ENCODE peak calls at places on chromosome 11, in four cellular contexts. Q is endothelial cell of umbilical vein, I is K562, Y is HCT116. D is an unnamed sample. For H3K36me3, the result is how much of the 10 kb centered on the place peaks cover.

GRCh38 chr11:107780136-107780535 is 68.3 kb upstream of the SLN start:
- DNase-seq in Y (no peak), Q (no peak), I (no peak), D (no peak)

GRCh38 chr11:37110383-37110782 is 512.3 kb upstream of the RAG2 start:
- DNase-seq in Y (no peak), I (no peak), Q (no peak), D (peak)

GRCh38 chr11:44275241-44275640 is 34.7 kb downstream of the ALX4 start:
- DNase-seq in Q (no peak), I (no peak), Y (no peak), D (no peak)

GRCh38 chr11:123351375-123351774 is 78.7 kb upstream of the GRAMD1B start:
- DNase-seq in I (no peak), Y (no peak), Q (no peak), D (no peak)

GRCh38 chr11:673866-674265 is 21.2 kb downstream of the DEAF1 start:
- DNase-seq in I (no peak), Q (no peak), Y (no peak), D (no peak)

GRCh38 chr11:8263109-8263768 is 439 bp downstream of the LMO1 start:
- DNase-seq in Q (no peak), I (no peak), Y (no peak), D (no peak)

GRCh38 chr11:71237853-71238252 is 14.5 kb downstream of the SHANK2 start:
- DNase-seq in Q (no peak), I (no peak), Y (no peak), D (no peak)

GRCh38 chr11:85961930-85962363 is 106.8 kb downstream of the CCDC83 start:
- DNase-seq in I (no peak), Y (no peak), Q (peak), D (no peak)

GRCh38 chr11:45180158-45180887 is 33.9 kb downstream of the PRDM11 start:
- DNase-seq in Q (peak), Y (peak), I (no peak), D (no peak)

GRCh38 chr11:18384157-18384641 is 10.2 kb upstream of the LDHA start:
- DNase-seq in Y (no peak), I (peak), Q (peak), D (no peak)

GRCh38 chr11:69328231-69328630 is 34.3 kb downstream of the MYEOV start:
- DNase-seq in I (no peak), Y (no peak), Q (no peak), D (no peak)

GRCh38 chr11:111120221-111120620 is 125.3 kb upstream of the POU2AF2 start:
- DNase-seq in Q (no peak), Y (no peak), I (no peak), D (no peak)

GRCh38 chr11:20762980-20763379 is 93.6 kb downstream of the NELL1 start:
- DNase-seq in Y (no peak), Q (no peak), I (no peak), D (no peak)

GRCh38 chr11:83349371-83349770 is 63.2 kb upstream of the CCDC90B start:
- DNase-seq in Q (no peak), I (no peak), Y (no peak), D (no peak)

GRCh38 chr11:78796956-78797355 is 222.3 kb upstream of the NARS2 start:
- DNase-seq in I (no peak), Y (no peak), Q (peak), D (no peak)

GRCh38 chr11:61923166-61924015 is 6.0 kb upstream of the RAB3IL1 start:
- DNase-seq in Q (no peak), Y (no peak), I (peak), D (no peak)

GRCh38 chr11:82823635-82824614 is 76.3 kb downstream of the PRCP start:
- DNase-seq in Y (no peak), Q (peak), I (no peak), D (no peak)

GRCh38 chr11:133955945-133956421 is 785 bp downstream of the IGSF9B start:
- DNase-seq in Q (no peak), Y (no peak), I (no peak), D (no peak)

GRCh38 chr11:59776210-59777066 is 21.3 kb downstream of the STX3 start:
- DNase-seq in Q (peak), I (peak), Y (peak), D (no peak)

GRCh38 chr11:1049911-1050580 is 13.5 kb upstream of the MUC6 start:
- DNase-seq in Y (no peak), Q (no peak), I (no peak), D (no peak)

GRCh38 chr11:11155962-11156815 is 196.9 kb downstream of the CSNK2A3 start:
- DNase-seq in Q (no peak), I (peak), Y (peak), D (no peak)

GRCh38 chr11:19763315-19763714 is 50.7 kb downstream of the NAV2 start:
- DNase-seq in I (no peak), Q (peak), Y (no peak), D (no peak)

DNA sequence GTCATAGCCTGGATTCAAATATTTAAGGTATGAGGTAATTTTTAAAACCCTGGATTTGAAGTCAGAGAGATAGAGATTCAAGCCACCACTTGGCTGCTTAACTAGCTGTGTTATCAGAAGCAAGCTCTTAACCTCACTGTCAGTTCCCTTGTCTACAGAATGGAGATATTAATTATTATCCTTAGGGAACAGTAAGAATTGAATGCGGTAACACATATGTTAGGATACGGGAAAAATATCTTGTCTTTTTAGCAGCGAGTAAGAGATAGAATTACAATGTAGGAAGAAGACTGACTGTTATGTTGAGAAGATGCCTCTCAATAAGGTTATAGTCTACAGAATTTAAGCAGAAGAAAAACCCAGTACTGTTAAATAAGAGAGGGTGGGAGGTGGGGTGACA is 90.0 kb upstream of the KCNA4 start:
- DNase-seq in Q (no peak), I (no peak), Y (no peak), D (no peak)
- TF ChIP-seq POLR2AphosphoS5 in Q (no peak), I (no peak), Y (no peak), D (no peak)

DNA sequence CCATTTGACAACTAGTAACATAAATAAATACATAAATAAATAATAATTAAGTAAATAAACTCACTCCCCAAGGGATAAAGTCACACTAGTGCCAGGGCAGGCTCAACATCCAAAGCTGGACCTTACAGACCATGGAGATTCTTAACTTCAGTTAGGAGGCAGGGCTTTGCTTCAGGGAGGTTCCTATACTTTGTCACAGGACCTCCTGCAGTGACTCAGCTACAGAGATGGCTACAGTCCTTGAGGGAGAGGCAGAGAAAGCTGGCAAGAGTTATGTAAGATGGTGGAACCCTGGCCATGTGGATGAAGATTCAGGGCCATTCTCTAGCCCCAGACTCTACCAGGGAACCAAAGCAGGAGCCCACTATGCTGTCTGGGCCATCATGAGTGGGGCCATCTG is 74.1 kb upstream of the CADM1 start:
- DNase-seq in I (no peak), Y (no peak), Q (no peak), D (no peak)
- H3K36me3 ChIP-seq in I (under half), Y (under half), Q (under half), D (under half)

GRCh38 chr11:35943294-35943693 is 568 bp upstream of the LDLRAD3 start:
- DNase-seq in I (no peak), Q (no peak), Y (no peak), D (no peak)
- TF ChIP-seq EZH2 in I (no peak), Q (no peak), Y (no peak), D (no peak)

GRCh38 chr11:94107363-94107762 is 21.3 kb upstream of the PANX1 start:
- DNase-seq in Q (no peak), I (no peak), Y (no peak), D (no peak)

GRCh38 chr11:94106699-94107098 is 21.9 kb upstream of the PANX1 start:
- DNase-seq in I (no peak), Y (no peak), Q (no peak), D (no peak)

GRCh38 chr11:94112182-94112960 is 16.3 kb upstream of the PANX1 start:
- DNase-seq in I (no peak), Y (no peak), Q (no peak), D (no peak)

GRCh38 chr11:94111241-94111640 is 17.4 kb upstream of the PANX1 start:
- DNase-seq in Q (no peak), Y (no peak), I (no peak), D (no peak)

DNA sequence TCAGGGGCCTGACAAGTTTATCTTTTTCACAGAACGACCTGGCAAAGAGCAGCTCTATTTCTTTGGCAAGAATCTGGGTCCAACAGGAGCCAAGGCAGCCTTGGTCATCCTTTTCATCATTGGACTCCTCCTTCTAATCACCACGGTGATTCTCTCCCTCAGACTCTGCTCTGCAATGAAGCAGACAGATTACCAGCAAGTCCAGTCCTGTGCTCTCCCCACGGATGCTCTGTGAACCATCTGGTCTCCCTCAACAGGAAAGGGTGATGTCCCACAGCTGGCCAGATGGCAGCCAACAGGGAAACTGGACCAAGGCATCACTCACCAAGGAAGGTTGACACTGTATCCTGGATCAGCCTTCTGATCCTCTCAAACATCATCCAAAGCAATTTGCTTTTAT is 17.0 kb upstream of the PANX1 start:
- DNase-seq in Y (no peak), Q (no peak), I (no peak), D (no peak)
- TF ChIP-seq POLR2AphosphoS5 in Y (no peak), Q (no peak), I (no peak), D (no peak)

DNA sequence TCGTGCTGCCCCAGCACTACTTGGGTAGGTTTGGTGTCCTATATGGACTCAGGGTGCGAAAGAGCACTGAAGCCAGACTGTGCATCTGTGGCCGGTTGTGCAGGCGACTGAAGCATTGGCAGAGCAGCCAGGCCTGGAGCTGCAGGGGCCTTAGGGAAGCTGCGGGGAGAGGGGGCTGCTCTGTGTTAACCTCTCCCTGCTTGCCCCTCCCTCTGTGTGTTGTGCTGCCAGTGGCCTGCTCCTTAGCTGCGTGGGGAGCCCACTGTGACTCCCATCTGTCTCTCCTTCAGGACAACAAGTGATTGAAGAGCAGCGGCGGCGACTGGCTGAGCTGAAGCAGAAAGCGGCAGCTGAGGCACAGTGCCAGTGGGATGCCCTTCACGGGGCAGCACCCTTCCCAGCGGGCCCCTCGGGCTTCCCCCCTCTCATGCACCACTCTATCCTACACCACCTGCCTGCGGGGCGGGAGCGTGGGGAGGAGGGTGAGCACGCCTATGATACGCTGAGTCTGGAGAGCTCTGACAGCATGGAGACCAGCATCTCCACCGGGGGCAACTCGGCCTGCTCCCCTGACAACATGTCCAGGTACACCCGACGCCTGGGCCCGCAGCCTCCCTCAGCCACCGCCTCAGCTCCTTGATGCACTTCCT is 34.3 kb downstream of the TREH start:
- DNase-seq in Q (no peak), Y (no peak), I (no peak), D (no peak)
- H3K36me3 ChIP-seq in Q (under half), Y (under half), I (half or more), D (under half)

GRCh38 chr11:114060402-114061052 is 1.0 kb downstream of the ZBTB16 start:
- DNase-seq in Y (no peak), Q (peak), I (no peak), D (no peak)

GRCh38 chr11:114059278-114059983 is at the start of gene ZBTB16:
- DNase-seq in I (peak), Y (no peak), Q (peak), D (no peak)

GRCh38 chr11:114062272-114062671 is 2.8 kb downstream of the ZBTB16 start:
- DNase-seq in I (no peak), Q (no peak), Y (no peak), D (no peak)

GRCh38 chr11:114059984-114060401 is 482 bp downstream of the ZBTB16 start:
- DNase-seq in Q (no peak), Y (no peak), I (peak), D (no peak)

GRCh38 chr11:114061053-114062049 is 1.8 kb downstream of the ZBTB16 start:
- DNase-seq in Y (no peak), Q (peak), I (no peak), D (no peak)
- TF ChIP-seq EZH2 in Y (no peak), Q (no peak), I (no peak), D (peak)

GRCh38 chr11:47541070-47541469 is 11.9 kb downstream of the CELF1 start:
- DNase-seq in Y (no peak), Q (no peak), I (no peak), D (no peak)
- TF ChIP-seq POLR2AphosphoS5 in Y (no peak), Q (no peak), I (no peak), D (no peak)

DNA sequence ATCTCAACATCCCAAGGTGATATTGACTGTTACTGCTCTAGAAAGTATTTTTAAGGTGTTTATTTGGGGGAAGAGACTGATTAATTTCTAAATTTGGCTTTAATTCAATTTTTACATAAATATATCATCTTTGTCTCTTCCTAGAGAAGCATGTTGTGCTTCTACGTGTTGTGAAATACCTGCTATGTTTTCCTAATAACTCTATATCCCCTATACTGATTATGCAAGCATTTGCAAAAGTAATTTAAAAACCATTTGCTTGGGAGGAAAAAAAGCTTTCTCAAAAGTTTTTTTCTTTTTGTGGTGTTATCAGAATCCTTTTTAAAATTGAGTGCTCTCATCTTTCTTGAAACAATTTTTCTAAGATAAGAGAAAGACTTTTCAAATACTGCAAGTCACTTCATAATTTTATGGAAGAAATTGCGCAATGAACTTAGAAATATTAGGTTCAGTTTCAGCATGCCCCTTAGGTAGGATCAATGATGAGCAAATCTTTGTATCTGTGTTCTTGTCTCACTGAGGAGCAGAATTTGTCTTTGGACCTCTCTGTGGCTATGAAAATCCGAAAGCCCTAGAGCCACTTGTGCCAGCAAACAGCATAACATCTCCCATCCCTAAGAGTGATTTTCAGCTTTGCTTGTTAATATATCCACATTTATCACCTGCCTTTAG is 7.4 kb upstream of the BLID start:
- DNase-seq in Y (no peak), Q (no peak), I (no peak), D (no peak)
- H3K36me3 ChIP-seq in Y (under half), Q (under half), I (under half), D (under half)

DNA sequence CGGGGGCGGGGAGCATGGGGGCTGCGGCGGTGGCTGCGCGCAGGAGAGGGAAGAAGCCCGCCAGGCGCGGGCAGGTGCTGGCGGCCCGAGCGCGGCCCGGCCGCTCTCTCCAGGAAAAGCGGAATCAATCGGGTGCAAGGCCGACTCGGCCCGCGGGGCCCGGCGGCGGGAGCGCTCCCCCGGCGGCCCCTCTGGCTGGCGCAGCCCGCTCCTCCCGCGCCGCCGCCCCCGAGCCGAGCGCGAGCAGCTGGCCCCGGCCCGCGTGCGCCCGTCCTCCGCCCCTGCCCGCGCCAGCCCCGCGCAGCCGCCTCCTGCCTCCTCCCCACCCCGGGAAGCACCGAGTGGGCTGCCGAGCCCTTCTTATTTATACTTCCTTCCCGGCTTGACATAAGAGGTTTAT is at the start of gene ADAMTS8:
- DNase-seq in Q (no peak), I (no peak), Y (no peak), D (no peak)
- TF ChIP-seq EZH2 in Q (peak), I (no peak), Y (no peak), D (no peak)

GRCh38 chr11:128302425-128303186 is 284.8 kb downstream of the ETS1 start:
- DNase-seq in Y (no peak), I (no peak), Q (no peak), D (no peak)
- TF ChIP-seq POLR2AphosphoS5 in Y (no peak), I (no peak), Q (no peak), D (no peak)

D was measured in SK-N-MC.